ENCODE peak calls at places on chromosome 14, in seven cellular contexts. K is stomach; E is HCT116; I is CD8-positive, alpha-beta memory T cell; V is breast epithelium; C is aorta; Z is heart left ventricle. N is an unnamed sample.

GRCh38 chr14:92847220-92848148 is 53.4 kb downstream of the GOLGA5 start:
- DNase-seq in K (no peak), E (no peak), I (no peak), V (no peak), C (no peak), Z (no peak), N (peak)

GRCh38 chr14:50741571-50741970 is 73.5 kb upstream of the SAV1 start:
- DNase-seq in K (no peak), E (peak), I (no peak), V (no peak), C (no peak), Z (no peak), N (no peak)

GRCh38 chr14:53391631-53392030 is 238.5 kb upstream of the DDHD1 start:
- DNase-seq in K (no peak), E (peak), I (no peak), V (no peak), C (no peak), Z (no peak), N (no peak)

GRCh38 chr14:103315368-103315911 is 18.6 kb upstream of the EIF5 start:
- DNase-seq in K (no peak), E (no peak), I (no peak), V (peak), C (no peak), Z (no peak), N (no peak)

GRCh38 chr14:63982156-63982555 is 129.4 kb downstream of the SYNE2 start:
- DNase-seq in K (no peak), E (no peak), I (no peak), V (no peak), C (no peak), Z (no peak), N (no peak)

GRCh38 chr14:51317373-51317772 is 77.3 kb downstream of the TMX1 start:
- DNase-seq in K (no peak), E (no peak), I (no peak), V (no peak), C (no peak), Z (no peak), N (no peak)

GRCh38 chr14:75979071-75979571 is 2.7 kb downstream of the TGFB3 start:
- DNase-seq in K (no peak), E (no peak), I (no peak), V (no peak), C (no peak), Z (no peak), N (no peak)

GRCh38 chr14:105526781-105527380 is 498 bp downstream of the TMEM121 start:
- DNase-seq in K (no peak), E (no peak), I (no peak), V (no peak), C (peak), Z (no peak), N (no peak)

GRCh38 chr14:85444685-85445084 is 85.3 kb upstream of the FLRT2 start:
- DNase-seq in K (no peak), E (no peak), I (no peak), V (no peak), C (no peak), Z (no peak), N (no peak)

GRCh38 chr14:51630987-51631386 is 20.7 kb upstream of the FRMD6 start:
- DNase-seq in K (no peak), E (no peak), I (no peak), V (no peak), C (no peak), Z (no peak), N (no peak)

GRCh38 chr14:80055226-80055625 is 156.1 kb downstream of the DIO2 start:
- DNase-seq in K (no peak), E (no peak), I (no peak), V (no peak), C (no peak), Z (no peak), N (no peak)

GRCh38 chr14:97459180-97459579 is 662.0 kb downstream of the VRK1 start:
- DNase-seq in K (no peak), E (no peak), I (no peak), V (no peak), C (no peak), Z (no peak), N (no peak)

GRCh38 chr14:55129428-55130193 is 559 bp downstream of the LGALS3 start:
- DNase-seq in K (peak), E (no peak), I (peak), V (peak), C (peak), Z (peak), N (peak)

GRCh38 chr14:51726166-51726899 is 74.6 kb downstream of the FRMD6 start:
- DNase-seq in K (no peak), E (no peak), I (no peak), V (no peak), C (no peak), Z (no peak), N (no peak)

GRCh38 chr14:38950676-38951075 is 152.4 kb downstream of the SEC23A start:
- DNase-seq in K (no peak), E (no peak), I (no peak), V (no peak), C (no peak), Z (no peak), N (no peak)

GRCh38 chr14:31228533-31228932 is 20.9 kb upstream of the HECTD1 start:
- DNase-seq in K (no peak), E (no peak), I (no peak), V (no peak), C (no peak), Z (no peak), N (no peak)

GRCh38 chr14:77882098-77882497 is 82.2 kb downstream of the ADCK1 start:
- DNase-seq in K (no peak), E (no peak), I (no peak), V (no peak), C (no peak), Z (peak), N (no peak)

GRCh38 chr14:68365228-68365627 is 427.6 kb downstream of the ZFP36L1 start:
- DNase-seq in K (no peak), E (peak), I (no peak), V (no peak), C (no peak), Z (no peak), N (no peak)

GRCh38 chr14:89454971-89455370 is 37.9 kb upstream of the FOXN3 start:
- DNase-seq in K (no peak), E (no peak), I (no peak), V (no peak), C (no peak), Z (no peak), N (no peak)

GRCh38 chr14:45990252-45990651 is 661.3 kb downstream of the RPL10L start:
- DNase-seq in K (no peak), E (peak), I (no peak), V (no peak), C (no peak), Z (no peak), N (no peak)

GRCh38 chr14:54252072-54252730 is 144.6 kb upstream of the CDKN3 start:
- DNase-seq in K (no peak), E (peak), I (no peak), V (peak), C (no peak), Z (no peak), N (no peak)

GRCh38 chr14:58151701-58152568 is at the start of gene ARMH4:
- DNase-seq in K (peak), E (peak), I (peak), V (peak), C (peak), Z (peak), N (peak)

GRCh38 chr14:24179294-24179960 is 7.5 kb downstream of the REC8 start:
- DNase-seq in K (no peak), E (no peak), I (no peak), V (no peak), C (peak), Z (no peak), N (no peak)

GRCh38 chr14:32450919-32451675 is 122.0 kb downstream of the AKAP6 start:
- DNase-seq in K (no peak), E (no peak), I (no peak), V (no peak), C (no peak), Z (no peak), N (no peak)

GRCh38 chr14:62347658-62348057 is 585.4 kb downstream of the SNAPC1 start:
- DNase-seq in K (no peak), E (no peak), I (no peak), V (no peak), C (no peak), Z (no peak), N (no peak)

GRCh38 chr14:92988786-92989755 is 66.1 kb downstream of the CHGA start:
- DNase-seq in K (no peak), E (no peak), I (no peak), V (no peak), C (peak), Z (peak), N (no peak)

GRCh38 chr14:38405851-38406630 is 150.1 kb upstream of the CLEC14A start:
- DNase-seq in K (no peak), E (no peak), I (no peak), V (no peak), C (no peak), Z (no peak), N (no peak)

GRCh38 chr14:51544426-51544825 is 107.3 kb upstream of the FRMD6 start:
- DNase-seq in K (no peak), E (no peak), I (no peak), V (no peak), C (no peak), Z (no peak), N (no peak)

GRCh38 chr14:78848234-78848820 is 678.2 kb downstream of the NRXN3 start:
- DNase-seq in K (peak), E (peak), I (no peak), V (peak), C (no peak), Z (no peak), N (no peak)

GRCh38 chr14:89697281-89698060 is 257.1 kb downstream of the EFCAB11 start:
- DNase-seq in K (no peak), E (no peak), I (no peak), V (no peak), C (no peak), Z (no peak), N (no peak)

GRCh38 chr14:90308561-90308960 is 23.2 kb downstream of the NRDE2 start:
- DNase-seq in K (no peak), E (no peak), I (no peak), V (no peak), C (no peak), Z (no peak), N (no peak)

GRCh38 chr14:93078830-93079229 is 36.9 kb downstream of the ITPK1 start:
- DNase-seq in K (no peak), E (no peak), I (no peak), V (no peak), C (peak), Z (no peak), N (no peak)

GRCh38 chr14:20415723-20416622 is 2.7 kb upstream of the TEP1 start:
- DNase-seq in K (no peak), E (peak), I (peak), V (no peak), C (no peak), Z (no peak), N (no peak)

GRCh38 chr14:20417250-20418186 is 4.2 kb upstream of the TEP1 start:
- DNase-seq in K (no peak), E (no peak), I (no peak), V (no peak), C (no peak), Z (no peak), N (no peak)

GRCh38 chr14:20421267-20421666 is 8.0 kb upstream of the TEP1 start:
- DNase-seq in K (no peak), E (no peak), I (no peak), V (no peak), C (no peak), Z (no peak), N (no peak)

GRCh38 chr14:20419404-20419803 is 6.1 kb upstream of the TEP1 start:
- DNase-seq in K (no peak), E (no peak), I (no peak), V (no peak), C (no peak), Z (no peak), N (no peak)

DNA sequence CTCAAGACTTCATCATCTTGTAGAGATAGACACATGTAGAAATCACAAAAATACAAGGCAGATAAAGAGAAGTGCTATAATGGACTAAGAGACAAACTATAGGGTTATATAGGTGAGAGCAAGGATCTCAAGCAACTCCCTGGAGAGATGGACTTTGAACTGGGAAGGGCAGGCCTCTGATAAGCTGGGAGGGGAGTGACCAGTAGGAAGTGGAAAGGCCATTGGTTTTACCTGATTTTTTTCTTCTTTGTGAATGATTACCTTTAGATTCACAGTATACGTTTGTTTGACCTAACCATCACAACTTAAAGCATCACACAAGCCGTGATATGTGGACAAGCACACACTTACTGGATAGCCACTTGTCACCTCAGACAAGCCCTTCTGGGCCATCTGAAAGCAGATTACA is 5.2 kb upstream of the TEP1 start:
- DNase-seq in K (peak), E (no peak), I (no peak), V (no peak), C (no peak), Z (no peak), N (no peak)
- H3K27ac ChIP-seq in K (peak), E (no peak), I (no peak), V (no peak), C (no peak), Z (no peak), N (no peak)

DNA sequence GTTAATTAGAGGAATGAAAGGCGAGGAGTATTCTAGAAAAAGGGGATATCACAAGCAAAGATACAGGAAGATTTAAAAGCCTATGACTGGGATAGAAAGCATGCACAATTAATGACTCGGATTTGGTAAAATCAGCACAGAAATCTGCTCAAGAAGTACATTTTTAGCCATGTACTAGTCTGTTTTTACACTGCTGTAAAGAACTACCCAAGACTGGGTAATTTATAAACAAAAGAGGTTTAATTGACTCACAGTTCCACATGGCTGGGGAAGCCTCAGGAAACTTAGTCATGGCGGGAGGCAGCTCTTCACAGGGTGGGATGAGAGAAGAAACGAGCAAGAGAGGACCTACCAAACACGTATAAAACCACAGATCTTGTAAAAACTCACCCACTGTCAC is 716.3 kb upstream of the MDGA2 start:
- DNase-seq in K (no peak), E (no peak), I (no peak), V (no peak), C (no peak), Z (no peak), N (no peak)
- H3K4me3 ChIP-seq in K (no peak), E (no peak), I (no peak), V (no peak), C (no peak), Z (no peak), N (no peak)

DNA sequence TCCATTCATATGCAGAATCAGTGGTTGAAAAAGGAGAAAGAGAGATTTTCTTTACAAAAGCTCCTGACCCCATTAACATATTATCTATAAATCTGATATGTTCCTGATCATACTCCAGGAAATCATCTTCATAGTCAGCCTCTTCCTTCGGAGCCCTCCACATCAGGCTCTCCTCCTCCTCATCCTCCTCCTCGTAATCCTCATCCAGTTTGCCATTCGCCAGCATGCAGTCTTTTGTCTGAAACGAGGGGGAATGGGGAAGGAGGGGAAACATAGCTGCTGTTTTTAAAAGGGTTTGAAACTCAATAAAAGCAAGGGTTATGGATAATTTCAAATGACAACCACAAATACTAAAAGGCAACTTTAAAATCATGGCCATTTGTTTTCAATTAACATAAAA is 60.9 kb downstream of the DICER1 start:
- DNase-seq in K (no peak), E (no peak), I (no peak), V (no peak), C (no peak), Z (no peak), N (no peak)
- H3K27ac ChIP-seq in K (no peak), E (no peak), I (no peak), V (no peak), C (no peak), Z (no peak), N (no peak)

GRCh38 chr14:20682435-20683124 is 1.8 kb upstream of the RNASE4 start:
- DNase-seq in K (peak), E (peak), I (peak), V (peak), C (peak), Z (peak), N (peak)
- H3K4me3 ChIP-seq in K (peak), E (peak), I (peak), V (peak), C (peak), Z (peak), N (peak)

GRCh38 chr14:34223302-34224150 is 238.5 kb downstream of the SPTSSA start:
- DNase-seq in K (no peak), E (no peak), I (no peak), V (no peak), C (no peak), Z (no peak), N (no peak)
- H3K27ac ChIP-seq in K (peak), E (no peak), I (no peak), V (no peak), C (no peak), Z (no peak), N (no peak)

GRCh38 chr14:101824339-101824727 is 62.8 kb downstream of the PPP2R5C start:
- DNase-seq in K (no peak), E (no peak), I (no peak), V (no peak), C (no peak), Z (no peak), N (peak)

GRCh38 chr14:101821528-101821927 is 60.0 kb downstream of the PPP2R5C start:
- DNase-seq in K (no peak), E (no peak), I (peak), V (no peak), C (no peak), Z (no peak), N (peak)

GRCh38 chr14:101823511-101824120 is 62.1 kb downstream of the PPP2R5C start:
- DNase-seq in K (peak), E (no peak), I (peak), V (no peak), C (no peak), Z (no peak), N (peak)

GRCh38 chr14:101825797-101826196 is 64.3 kb downstream of the PPP2R5C start:
- DNase-seq in K (no peak), E (no peak), I (no peak), V (no peak), C (no peak), Z (no peak), N (no peak)

GRCh38 chr14:101823081-101823480 is 61.6 kb downstream of the PPP2R5C start:
- DNase-seq in K (no peak), E (no peak), I (no peak), V (no peak), C (no peak), Z (no peak), N (peak)
- H3K4me3 ChIP-seq in K (peak), E (no peak), I (peak), V (peak), C (no peak), Z (no peak), N (peak)

DNA sequence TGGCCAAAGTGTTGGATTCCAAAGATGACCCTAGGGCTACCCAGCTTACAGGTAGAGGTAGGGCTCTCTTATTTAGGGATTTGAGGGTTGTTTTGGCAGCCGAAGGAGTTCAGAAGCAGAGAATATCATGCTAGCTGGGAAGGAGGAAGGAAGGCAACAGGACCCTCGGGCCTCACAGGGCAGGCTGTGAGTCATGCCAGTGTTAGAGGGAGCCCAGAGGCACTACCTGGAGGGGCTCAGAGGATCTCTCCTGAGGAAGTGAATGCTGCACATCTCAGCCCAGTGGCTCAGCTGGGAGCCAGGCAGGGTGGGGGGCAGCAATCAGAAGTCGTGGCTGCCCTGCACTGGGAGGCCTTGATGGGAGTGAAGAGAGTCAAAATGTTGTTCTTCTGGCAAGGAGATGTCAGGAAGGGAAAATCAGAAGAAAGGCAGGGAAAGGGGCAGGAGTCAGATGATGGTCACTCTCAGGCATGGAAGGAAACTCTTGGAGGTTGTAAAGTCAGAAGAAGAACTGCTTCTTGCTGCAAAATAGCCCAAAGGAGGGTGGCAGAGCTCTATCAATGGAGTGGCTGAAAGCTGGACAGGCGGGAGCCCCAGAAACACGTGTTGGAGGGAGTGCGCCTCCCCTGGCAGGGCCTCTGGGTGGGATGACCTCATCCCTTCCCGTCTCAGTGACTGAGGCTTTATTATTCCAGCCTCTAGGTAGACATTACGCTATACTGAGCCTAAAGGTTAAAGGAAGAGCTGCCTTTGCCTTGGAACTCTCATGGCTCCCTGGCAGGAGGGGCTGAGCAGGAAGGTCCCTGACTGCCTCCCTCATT is 141.3 kb downstream of the SMOC1 start:
- DNase-seq in K (no peak), E (no peak), I (no peak), V (no peak), C (no peak), Z (no peak), N (no peak)
- H3K27ac ChIP-seq in K (no peak), E (no peak), I (no peak), V (no peak), C (no peak), Z (no peak), N (no peak)

GRCh38 chr14:44170099-44170498 is 337.0 kb downstream of the FSCB start:
- DNase-seq in K (no peak), E (no peak), I (no peak), V (no peak), C (no peak), Z (no peak), N (no peak)
- H3K4me3 ChIP-seq in K (no peak), E (no peak), I (no peak), V (no peak), C (no peak), Z (no peak), N (no peak)